ENCODE peak calls at places on chromosomes 1 and 21, in four cellular contexts. R is right lobe of liver, E is sigmoid colon, H is AG04450. P is an unnamed sample.
A peak's percentile ranks its signal among the peaks of the same experiment; 100 is the strongest.

GRCh38 chr1:90133133-90133532 is 138.2 kb downstream of the ZNF326 start:
- DNase-seq in R (no peak), E (no peak), H (no peak), P (peak; percentile 84)

GRCh38 chr1:207316622-207317510 is 4.6 kb upstream of the CD55 start:
- DNase-seq in R (no peak), E (peak; percentile 63), H (no peak), P (no peak)

GRCh38 chr1:228082975-228083870 is 715 bp downstream of the ARF1 start:
- DNase-seq in R (peak; percentile 71), E (peak; percentile 87), H (no peak), P (peak; percentile 75)

GRCh38 chr1:31214316-31215082 is 25.2 kb downstream of the NKAIN1 start:
- DNase-seq in R (no peak), E (no peak), H (no peak), P (no peak)

GRCh38 chr1:19643113-19643512 is 998 bp upstream of the NBL1 start:
- DNase-seq in R (no peak), E (peak; percentile 70), H (no peak), P (no peak)

GRCh38 chr1:153770812-153771211 is 4.4 kb upstream of the SLC27A3 start:
- DNase-seq in R (no peak), E (no peak), H (no peak), P (no peak)

GRCh38 chr1:113353581-113353980 is 36.7 kb upstream of the MAGI3 start:
- DNase-seq in R (no peak), E (no peak), H (no peak), P (no peak)

GRCh38 chr1:61081637-61082335 is 575 bp upstream of the NFIA start:
- DNase-seq in R (peak; percentile 65), E (peak; percentile 75), H (no peak), P (peak; percentile 97)

GRCh38 chr1:229204863-229205777 is 65.8 kb upstream of the RAB4A start:
- DNase-seq in R (no peak), E (peak; percentile 71), H (peak; percentile 50), P (no peak)

GRCh38 chr1:75768021-75768420 is 18.0 kb upstream of the RABGGTB start:
- DNase-seq in R (no peak), E (no peak), H (no peak), P (no peak)

GRCh38 chr1:66626261-66626660 is 92.3 kb downstream of the SGIP1 start:
- DNase-seq in R (no peak), E (no peak), H (no peak), P (no peak)

GRCh38 chr1:46635205-46635604 is 18.6 kb upstream of the MOB3C start:
- DNase-seq in R (no peak), E (no peak), H (no peak), P (no peak)

GRCh38 chr1:50978144-50978851 is 8.3 kb downstream of the CDKN2C start:
- DNase-seq in R (peak; percentile 87), E (peak; percentile 83), H (no peak), P (peak; percentile 74)

GRCh38 chr1:14946567-14947285 is 206.8 kb upstream of the TMEM51 start:
- DNase-seq in R (no peak), E (no peak), H (no peak), P (no peak)

GRCh38 chr1:204836856-204837255 is 33.8 kb upstream of the NFASC start:
- DNase-seq in R (no peak), E (no peak), H (no peak), P (no peak)

GRCh38 chr1:37940299-37940947 is 6.4 kb downstream of the INPP5B start:
- DNase-seq in R (peak; percentile 94), E (no peak), H (no peak), P (no peak)

GRCh38 chr1:113434081-113434873 is 44.0 kb downstream of the MAGI3 start:
- DNase-seq in R (no peak), E (no peak), H (no peak), P (no peak)

GRCh38 chr1:5389101-5389885 is 602.9 kb downstream of the NPHP4 start:
- DNase-seq in R (no peak), E (no peak), H (no peak), P (no peak)

GRCh38 chr1:219041141-219041540 is 132.5 kb upstream of the LYPLAL1 start:
- DNase-seq in R (no peak), E (no peak), H (peak; percentile 66), P (no peak)

GRCh38 chr1:242839101-242839500 is 314.6 kb upstream of the PLD5 start:
- DNase-seq in R (no peak), E (no peak), H (no peak), P (no peak)

GRCh38 chr1:162702628-162703027 is 70.4 kb downstream of the DDR2 start:
- DNase-seq in R (no peak), E (no peak), H (no peak), P (no peak)

GRCh38 chr1:114671939-114672275 is 2.1 kb upstream of the DENND2C start:
- DNase-seq in R (no peak), E (no peak), H (no peak), P (no peak)

DNA sequence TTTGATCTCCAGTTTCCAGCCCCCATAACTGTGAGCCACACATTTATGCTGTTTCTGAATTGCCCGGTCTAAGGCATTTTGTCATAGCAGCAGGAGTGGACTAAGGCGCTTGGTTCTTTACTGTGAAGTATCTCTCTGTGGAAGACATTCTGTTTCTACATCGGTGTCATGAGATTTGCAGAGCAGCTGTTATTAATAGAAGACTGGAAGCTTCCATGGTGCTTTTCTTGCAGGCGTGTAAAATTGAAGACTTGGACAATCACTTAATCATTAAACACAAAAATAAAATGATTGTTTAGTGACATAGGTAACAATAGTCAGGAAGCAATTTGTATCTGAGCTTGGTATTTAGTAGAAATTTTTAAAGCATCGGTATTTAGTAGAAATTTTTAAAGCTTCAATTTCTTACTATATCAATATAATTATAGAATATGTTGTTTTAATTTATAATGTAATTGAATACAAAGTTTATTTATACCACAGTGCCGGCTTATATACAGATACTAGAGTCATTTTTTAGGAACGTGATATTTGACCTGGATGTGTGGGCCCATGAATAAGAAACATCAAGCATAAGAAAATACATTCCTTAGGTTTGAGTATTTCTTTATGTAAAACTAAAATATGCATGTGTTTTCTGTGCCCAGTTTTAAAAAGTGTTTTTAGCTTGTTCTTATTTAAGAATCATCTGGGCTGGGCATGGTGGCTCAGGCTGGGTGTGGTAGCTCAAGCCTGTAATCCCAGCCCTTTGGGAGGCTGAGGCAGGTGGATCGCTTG is 60.6 kb upstream of the COL6A1 start:
- DNase-seq in R (no peak), E (no peak), H (peak; percentile 45), P (no peak)
- H3K27ac ChIP-seq in R (no peak overlapping the region), E (no peak overlapping the region), H (peak overlapping the region; percentile 80), P (no peak overlapping the region)

GRCh38 chr21:29181799-29182470 is 51.5 kb downstream of the MAP3K7CL start:
- DNase-seq in R (no peak), E (no peak), H (peak; percentile 73), P (no peak)
- H3K27ac ChIP-seq in R (peak overlapping the region; percentile 94), E (peak overlapping the region; percentile 68), H (peak overlapping the region; percentile 99), P (no peak overlapping the region)

DNA sequence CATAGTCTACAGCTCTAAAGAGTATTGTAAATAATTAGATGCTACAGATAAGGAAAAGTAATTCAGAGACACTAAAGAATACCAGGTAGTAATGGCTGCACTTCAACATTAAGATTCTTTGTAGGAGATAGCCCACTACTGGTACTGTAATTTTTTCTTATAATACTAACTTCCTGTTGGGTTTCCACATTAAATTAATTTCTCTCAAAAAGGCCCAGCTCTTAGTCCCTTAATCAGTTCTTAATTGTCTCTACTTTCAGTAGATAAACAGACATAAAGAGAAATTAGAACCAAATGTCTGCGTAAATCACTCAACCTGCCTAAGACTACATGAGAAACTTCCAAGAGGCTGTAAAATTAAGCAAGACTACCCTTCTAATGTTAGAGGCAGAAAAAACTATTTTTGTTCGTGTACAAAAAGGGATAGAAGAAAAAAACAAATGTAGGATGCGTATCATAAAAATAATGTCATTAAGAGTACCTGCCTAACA is 83.4 kb downstream of the NOTCH2 start:
- DNase-seq in R (no peak), E (no peak), H (no peak), P (peak; percentile 5)
- H3K27ac ChIP-seq in R (no peak overlapping the region), E (no peak overlapping the region), H (no peak overlapping the region), P (no peak overlapping the region)

DNA sequence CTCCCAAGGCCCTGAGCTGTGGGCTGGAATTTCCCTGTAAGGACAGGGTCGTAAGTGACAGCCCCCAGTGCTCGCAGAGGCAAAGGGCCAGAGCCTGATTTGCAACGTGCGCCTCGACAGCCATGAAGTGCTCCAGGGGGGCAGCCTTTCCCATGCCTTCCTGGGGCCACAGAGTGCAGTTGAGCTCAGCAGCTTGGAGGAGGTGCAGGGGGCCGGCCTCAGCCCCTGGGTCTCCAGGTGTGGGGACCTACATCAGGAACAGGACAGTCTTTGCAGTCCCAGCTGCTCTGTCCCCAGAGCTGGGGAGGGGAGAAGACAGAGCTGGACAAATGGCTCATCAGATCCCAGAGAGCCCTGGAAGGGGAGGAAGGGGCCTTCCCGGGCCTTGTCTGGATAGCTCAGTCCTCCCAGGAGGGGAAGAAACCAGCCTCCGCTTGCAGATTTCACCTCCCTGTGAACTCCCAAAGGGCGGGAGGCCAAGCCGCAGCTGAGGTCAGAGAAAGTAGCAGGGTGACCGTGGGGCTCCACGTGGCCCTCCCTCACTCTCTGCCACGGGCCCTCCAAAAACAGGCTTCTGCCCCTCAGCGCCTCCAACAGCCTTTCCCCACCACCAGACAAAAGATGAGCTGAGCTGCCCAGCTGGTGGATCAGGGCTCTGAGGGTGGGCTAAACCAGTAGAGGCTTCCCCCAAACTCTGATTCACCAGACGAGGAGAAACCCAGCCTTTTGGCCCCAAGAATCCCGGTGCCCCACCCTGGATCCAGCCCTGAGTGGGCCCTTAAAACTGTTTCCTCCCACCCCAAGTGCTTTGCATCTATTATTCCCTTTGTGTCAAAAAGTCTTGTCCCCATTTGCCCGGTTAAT is 76.5 kb downstream of the DHRS3 start:
- DNase-seq in R (peak; percentile 70), E (peak; percentile 88), H (no peak), P (no peak)
- H3K27ac ChIP-seq in R (peak overlapping the region; percentile 40), E (peak overlapping the region; percentile 77), H (no peak overlapping the region), P (no peak overlapping the region)

DNA sequence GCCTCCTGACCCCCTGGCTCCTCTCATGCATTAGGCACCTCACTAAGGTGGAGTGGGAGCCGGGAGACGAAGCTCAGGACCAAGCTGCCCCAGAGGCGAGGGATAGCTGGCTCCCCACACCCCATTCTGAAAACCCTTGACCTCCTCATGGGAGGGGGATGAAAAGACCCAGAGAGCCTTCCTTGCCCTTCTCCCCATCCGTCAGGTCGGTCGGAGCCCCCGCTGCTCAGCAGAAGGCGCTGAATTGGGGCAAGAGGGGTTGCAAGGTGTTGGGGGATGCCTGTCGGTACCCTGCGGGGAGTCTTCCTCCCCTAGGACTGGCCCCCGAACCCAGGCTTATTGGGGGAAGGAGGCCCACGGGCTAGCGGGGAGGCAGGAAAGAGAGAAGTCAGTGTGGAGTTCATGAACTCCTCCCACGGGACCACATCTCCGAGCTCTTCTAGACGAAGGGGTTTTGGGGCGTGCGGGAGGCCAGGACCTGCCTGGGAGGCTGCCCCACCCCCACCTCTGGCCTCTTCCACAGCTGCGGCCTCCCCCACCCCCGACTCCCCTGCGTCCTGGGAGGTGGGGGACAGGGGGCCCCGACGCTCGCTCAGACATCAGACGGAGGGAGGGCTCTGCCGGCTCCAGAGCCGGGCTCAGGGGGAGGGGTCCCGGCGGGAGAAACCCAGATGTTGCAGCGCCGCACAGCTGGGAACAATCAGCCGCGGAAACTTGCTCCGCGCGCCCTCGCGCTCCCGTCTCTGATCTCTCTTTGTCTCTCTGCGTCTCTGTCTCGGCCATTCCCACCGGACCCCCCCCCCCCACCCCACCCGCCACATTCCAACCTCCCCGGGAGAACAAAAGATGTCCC is 719 bp downstream of the MFAP2 start:
- DNase-seq in R (no peak), E (peak; percentile 82), H (no peak), P (no peak)
- H3K27ac ChIP-seq in R (no peak overlapping the region), E (peak overlapping the region; percentile 71), H (peak overlapping the region; percentile 87), P (no peak overlapping the region)